ENCODE peak calls at places on chromosomes 16 and 17, in four cellular contexts. Y is fibroblast of lung, K is hepatocyte, A is SK-N-SH. D is an unnamed sample.
A peak's percentile ranks its signal among the peaks of the same experiment; 100 is the strongest.

GRCh38 chr17:18002171-18002570 is 29.5 kb downstream of the DRC3 start:
- DNase-seq in Y (no peak), A (no peak), K (no peak), D (no peak)

GRCh38 chr17:79951361-79952264 is 84.1 kb downstream of the TBC1D16 start:
- DNase-seq in Y (peak; percentile 94), K (peak; percentile 90), A (peak; percentile 48), D (no peak)

GRCh38 chr16:2150418-2151187 is 2.2 kb downstream of the RAB26 start:
- DNase-seq in A (peak; percentile 64), K (no peak), Y (peak; percentile 66), D (peak; percentile 49)

GRCh38 chr17:28391401-28391800 is 14.6 kb downstream of the SLC46A1 start:
- DNase-seq in K (peak; percentile 3), A (no peak), Y (no peak), D (no peak)

GRCh38 chr17:38871247-38871991 is 1.6 kb downstream of the LASP1 start:
- DNase-seq in Y (peak; percentile 71), A (no peak), K (peak; percentile 93), D (peak; percentile 89)

GRCh38 chr17:38701504-38702165 is 3.4 kb upstream of the MLLT6 start:
- DNase-seq in K (peak; percentile 58), Y (peak; percentile 26), A (no peak), D (no peak)

GRCh38 chr17:64406321-64407200 is 15.9 kb upstream of the PECAM1 start:
- DNase-seq in K (no peak), A (no peak), Y (no peak), D (no peak)

GRCh38 chr16:80591071-80591935 is 50.5 kb downstream of the DYNLRB2 start:
- DNase-seq in A (no peak), Y (no peak), K (no peak), D (no peak)

GRCh38 chr17:18026408-18026776 is 12.6 kb downstream of the ATPAF2 start:
- DNase-seq in A (peak; percentile 68), K (peak; percentile 37), Y (peak; percentile 79), D (no peak)

GRCh38 chr17:44221072-44221861 is 1.8 kb upstream of the UBTF start:
- DNase-seq in Y (peak; percentile 86), K (peak; percentile 88), A (peak; percentile 84), D (peak; percentile 67)

GRCh38 chr17:34763727-34764665 is 184.6 kb downstream of the TMEM132E start:
- DNase-seq in A (no peak), K (no peak), Y (no peak), D (no peak)

GRCh38 chr17:78596871-78597635 is 19.9 kb upstream of the DNAH17 start:
- DNase-seq in K (no peak), A (no peak), Y (no peak), D (peak; percentile 35)

GRCh38 chr16:3945751-3946603 is 65.5 kb upstream of the CREBBP start:
- DNase-seq in K (peak; percentile 85), Y (peak; percentile 98), A (no peak), D (peak; percentile 86)

GRCh38 chr16:82456683-82457082 is 170.1 kb upstream of the CDH13 start:
- DNase-seq in A (peak; percentile 69), K (peak; percentile 86), Y (peak; percentile 47), D (peak; percentile 50)

GRCh38 chr17:61219460-61219859 is 180.2 kb upstream of the TBX2 start:
- DNase-seq in K (no peak), Y (no peak), A (peak; percentile 39), D (no peak)

GRCh38 chr16:20904507-20905079 is 4.0 kb downstream of the LYRM1 start:
- DNase-seq in K (no peak), Y (peak; percentile 98), A (no peak), D (peak; percentile 93)

GRCh38 chr17:52157603-52158449 is 688 bp downstream of the CA10 start:
- DNase-seq in K (no peak), Y (no peak), A (peak; percentile 64), D (no peak)

GRCh38 chr17:56917559-56918296 is 3.9 kb upstream of the TRIM25 start:
- DNase-seq in A (no peak), K (no peak), Y (no peak), D (no peak)

GRCh38 chr16:25135239-25135878 is 23.8 kb downstream of the LCMT1 start:
- DNase-seq in K (no peak), Y (peak; percentile 67), A (no peak), D (no peak)

GRCh38 chr16:35745821-35746248 is 2286.4 kb downstream of the TP53TG3F start:
- DNase-seq in Y (no peak), K (no peak), A (no peak), D (no peak)

GRCh38 chr17:31877341-31877740 is 18.3 kb upstream of the COPRS start:
- DNase-seq in A (no peak), K (no peak), Y (peak; percentile 36), D (no peak)

GRCh38 chr16:81585785-81586184 is 141.2 kb downstream of the CMIP start:
- DNase-seq in A (no peak), K (peak; percentile 48), Y (no peak), D (no peak)

GRCh38 chr17:81119223-81120148 is 45.8 kb upstream of the PVALEF start:
- DNase-seq in K (peak; percentile 96), A (peak; percentile 96), Y (peak; percentile 92), D (peak; percentile 75)

GRCh38 chr17:68199837-68200688 is 47.8 kb upstream of the AMZ2 start:
- DNase-seq in K (no peak), A (peak; percentile 46), Y (no peak), D (no peak)

GRCh38 chr17:57954421-57955182 is 610 bp downstream of the CUEDC1 start:
- DNase-seq in A (peak; percentile 84), K (peak; percentile 70), Y (peak; percentile 42), D (peak; percentile 61)

GRCh38 chr17:44968225-44969143 is at the start of gene C1QL1:
- DNase-seq in K (peak; percentile 95), A (peak; percentile 100), Y (peak; percentile 86), D (peak; percentile 89)

GRCh38 chr17:5413682-5414081 is 5.8 kb downstream of the NUP88 start:
- DNase-seq in Y (peak; percentile 93), A (no peak), K (peak; percentile 49), D (no peak)

GRCh38 chr17:74833501-74834361 is 26.0 kb downstream of the GRIN2C start:
- DNase-seq in A (peak; percentile 74), K (no peak), Y (peak; percentile 41), D (no peak)

GRCh38 chr16:85168732-85169256 is 56.5 kb upstream of the CIBAR2 start:
- DNase-seq in A (peak; percentile 92), K (peak; percentile 72), Y (peak; percentile 63), D (peak; percentile 28)

GRCh38 chr17:67520282-67520906 is 143.3 kb downstream of the PITPNC1 start:
- DNase-seq in Y (peak; percentile 70), K (no peak), A (no peak), D (no peak)

GRCh38 chr17:82838386-82839063 is 1.3 kb downstream of the ZNF750 start:
- DNase-seq in Y (no peak), A (no peak), K (peak; percentile 64), D (peak; percentile 76)

GRCh38 chr16:89253548-89254287 is 36.2 kb downstream of the ZNF778 start:
- DNase-seq in Y (no peak), A (no peak), K (no peak), D (no peak)

GRCh38 chr16:89256651-89257254 is 39.2 kb downstream of the ZNF778 start:
- DNase-seq in A (peak; percentile 30), Y (peak; percentile 61), K (peak; percentile 60), D (peak; percentile 67)

GRCh38 chr16:89257281-89257731 is 39.8 kb downstream of the ZNF778 start:
- DNase-seq in K (no peak), Y (peak; percentile 19), A (peak; percentile 64), D (peak; percentile 25)

GRCh38 chr16:89261691-89262563 is 44.4 kb downstream of the ZNF778 start:
- DNase-seq in A (no peak), K (no peak), Y (no peak), D (no peak)

GRCh38 chr16:89257757-89258465 is 40.4 kb downstream of the ZNF778 start:
- DNase-seq in A (peak; percentile 32), Y (no peak), K (no peak), D (no peak)
- H3K4me3 ChIP-seq in A (no peak overlapping the region), Y (peak overlapping the region; percentile 53), K (no peak overlapping the region), D (peak overlapping the region; percentile 33)

DNA sequence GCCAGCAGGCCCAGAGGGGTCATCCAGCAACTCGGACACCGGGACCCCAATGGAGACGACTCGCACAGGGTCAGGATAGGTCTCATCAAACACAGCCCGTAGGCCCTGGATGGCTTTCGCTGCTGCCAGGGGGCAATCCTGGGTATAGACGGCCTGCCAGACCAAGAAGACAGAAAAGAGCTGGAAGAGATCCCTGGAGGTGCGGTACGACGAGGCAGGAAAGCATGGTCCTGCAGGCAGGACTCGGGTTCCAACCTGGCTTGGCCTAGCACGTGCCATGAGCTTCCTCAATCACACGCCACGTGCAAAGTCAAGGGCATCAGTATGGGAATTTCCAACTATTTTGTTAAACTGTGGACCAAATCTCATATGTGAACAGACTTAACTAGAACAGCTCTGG is 6.3 kb upstream of the EXOSC6 start:
- DNase-seq in K (no peak), A (no peak), Y (no peak), D (no peak)
- H4K20me1 ChIP-seq in K (peaks cover 3% of the 10 kb centered on the region), A (no peaks in the 10 kb centered on the region), Y (no peaks in the 10 kb centered on the region), D (peaks cover 82% of the 10 kb centered on the region)

DNA sequence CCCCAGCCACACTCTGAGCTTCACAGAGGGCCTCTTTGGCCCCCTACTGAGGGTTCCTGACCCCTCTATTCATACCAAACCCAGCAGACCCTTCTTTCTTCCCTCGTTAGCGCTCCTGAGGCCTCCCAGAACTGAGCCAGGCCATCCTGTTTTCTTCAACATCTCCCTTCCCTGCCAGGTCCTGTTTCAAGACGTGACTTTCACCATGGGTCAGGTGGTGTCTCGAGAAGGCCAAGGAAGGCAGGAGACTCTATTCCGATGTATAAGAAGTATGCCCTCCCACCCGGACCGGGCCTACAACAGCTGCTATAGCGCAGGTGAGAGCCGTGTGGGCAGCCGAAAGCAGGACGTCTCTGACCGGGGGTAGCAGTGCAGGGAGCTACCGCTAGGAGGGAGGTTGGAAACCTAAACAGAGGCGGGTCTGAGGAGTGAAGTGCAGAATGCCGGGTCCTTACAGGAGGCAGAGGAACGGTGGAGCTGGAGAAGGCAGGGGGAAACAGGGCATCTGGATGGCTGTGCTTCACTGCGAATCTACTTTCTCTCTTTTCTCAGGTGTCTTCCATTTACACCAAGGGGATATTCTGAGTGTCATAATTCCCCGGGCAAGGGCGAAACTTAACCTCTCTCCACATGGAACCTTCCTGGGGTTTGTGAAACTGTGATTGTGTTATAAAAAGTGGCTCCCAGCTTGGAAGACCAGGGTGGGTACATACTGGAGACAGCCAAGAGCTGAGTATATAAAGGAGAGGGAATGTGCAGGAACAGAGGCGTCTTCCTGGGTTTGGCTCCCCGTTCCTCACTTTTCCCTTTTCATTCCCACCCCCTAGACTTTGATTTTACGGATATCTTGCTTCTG is 1.3 kb upstream of the SENP3 start:
- DNase-seq in A (peak; percentile 67), K (peak; percentile 89), Y (peak; percentile 62), D (no peak)
- H3K4me3 ChIP-seq in A (peak overlapping the region; percentile 90), K (peak overlapping the region; percentile 7), Y (peak overlapping the region; percentile 82), D (peak overlapping the region; percentile 92)

GRCh38 chr16:31819386-31819785 is 54.2 kb upstream of the ZNF267 start:
- DNase-seq in A (peak; percentile 20), K (no peak), Y (no peak), D (no peak)

DNA sequence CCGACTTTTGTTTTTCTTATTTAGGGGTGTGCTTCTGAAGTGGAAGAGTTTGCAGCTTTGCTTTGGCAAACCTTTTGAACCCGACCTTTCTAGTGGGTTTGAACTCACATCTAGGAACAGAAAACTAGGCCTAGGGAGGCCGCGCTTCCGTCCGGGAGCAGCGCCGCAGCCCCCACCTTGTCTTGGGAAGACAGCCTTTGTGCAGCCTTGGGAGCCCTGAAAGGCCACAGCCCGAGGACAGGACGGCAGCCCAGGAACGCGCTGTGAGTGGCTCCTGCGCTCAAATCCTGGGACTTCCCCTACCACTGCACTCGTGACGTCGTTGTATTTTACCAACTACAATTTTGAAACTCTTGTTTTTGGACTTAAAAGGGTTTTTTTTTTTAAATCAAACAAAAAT is 53.7 kb upstream of the ZNF267 start:
- DNase-seq in K (no peak), Y (no peak), A (no peak), D (no peak)
- H4K20me1 ChIP-seq in K (no peaks in the 10 kb centered on the region), Y (no peaks in the 10 kb centered on the region), A (no peaks in the 10 kb centered on the region), D (no peaks in the 10 kb centered on the region)

D was measured in PC-9.